ENCODE peak calls at places on chromosome 14, in five cellular contexts. E is foreskin fibroblast, B is PC-3, X is psoas muscle, M is astrocyte of the cerebellum. D is an unnamed sample.

GRCh38 chr14:67820428-67820881 is 876 bp downstream of the RAD51B start:
- DNase-seq in E (peak; percentile 72), B (peak; percentile 13), X (no peak), M (no peak), D (no peak)

GRCh38 chr14:76720382-76720813 is 40.9 kb upstream of the VASH1 start:
- DNase-seq in E (peak; percentile 77), B (no peak), X (peak; percentile 92), M (no peak), D (no peak)

GRCh38 chr14:24398943-24399801 is at the start of gene NYNRIN:
- DNase-seq in E (peak; percentile 66), B (no peak), X (peak; percentile 76), M (no peak), D (no peak)

GRCh38 chr14:65728604-65729003 is 316.1 kb downstream of the FUT8 start:
- DNase-seq in E (no peak), B (no peak), X (no peak), M (no peak), D (no peak)

GRCh38 chr14:68240388-68240787 is 420.8 kb downstream of the RAD51B start:
- DNase-seq in E (no peak), B (no peak), X (no peak), M (no peak), D (no peak)

GRCh38 chr14:95835331-95835730 is 41.3 kb upstream of the TUNAR start:
- DNase-seq in E (no peak), B (no peak), X (no peak), M (no peak), D (no peak)

GRCh38 chr14:74913986-74914573 is 9.0 kb downstream of the RPS6KL1 start:
- DNase-seq in E (peak; percentile 90), B (peak; percentile 74), X (peak; percentile 87), M (peak; percentile 56), D (peak; percentile 83)

GRCh38 chr14:103679351-103679750 is 35.9 kb downstream of the XRCC3 start:
- DNase-seq in E (peak; percentile 46), B (peak; percentile 23), X (peak; percentile 67), M (no peak), D (no peak)

GRCh38 chr14:22084393-22085281 is 411.0 kb upstream of the OR4E1 start:
- DNase-seq in E (peak; percentile 34), B (peak; percentile 81), X (no peak), M (peak; percentile 57), D (no peak)

GRCh38 chr14:104265918-104266642 is 127.7 kb downstream of the KIF26A start:
- DNase-seq in E (no peak), B (no peak), X (no peak), M (no peak), D (peak; percentile 54)

GRCh38 chr14:77868552-77869300 is 68.8 kb downstream of the ADCK1 start:
- DNase-seq in E (no peak), B (no peak), X (peak; percentile 11), M (no peak), D (no peak)

GRCh38 chr14:61479746-61480502 is 158.5 kb downstream of the PRKCH start:
- DNase-seq in E (peak; percentile 55), B (peak; percentile 84), X (no peak), M (no peak), D (no peak)

GRCh38 chr14:104427126-104427851 is 152.3 kb upstream of the C14orf180 start:
- DNase-seq in E (no peak), B (no peak), X (no peak), M (no peak), D (peak; percentile 62)

GRCh38 chr14:19900999-19901398 is 19.4 kb upstream of the OR4K5 start:
- DNase-seq in E (no peak), B (no peak), X (no peak), M (no peak), D (no peak)

GRCh38 chr14:59301354-59301753 is 112.9 kb downstream of the DAAM1 start:
- DNase-seq in E (no peak), B (no peak), X (no peak), M (no peak), D (no peak)

GRCh38 chr14:98229676-98230366 is 1042.2 kb downstream of the BCL11B start:
- DNase-seq in E (no peak), B (no peak), X (no peak), M (no peak), D (no peak)

GRCh38 chr14:69315302-69315701 is 55.3 kb downstream of the GALNT16 start:
- DNase-seq in E (no peak), B (peak; percentile 81), X (no peak), M (no peak), D (no peak)

GRCh38 chr14:24241829-24242443 is 487 bp downstream of the TINF2 start:
- DNase-seq in E (peak; percentile 97), B (peak; percentile 95), X (peak; percentile 97), M (peak; percentile 75), D (peak; percentile 97)

GRCh38 chr14:26395726-26396125 is 202.1 kb downstream of the NOVA1 start:
- DNase-seq in E (no peak), B (no peak), X (no peak), M (no peak), D (no peak)

GRCh38 chr14:81329640-81330385 is 70.3 kb downstream of the STON2 start:
- DNase-seq in E (no peak), B (peak; percentile 29), X (no peak), M (no peak), D (no peak)

GRCh38 chr14:22837059-22837749 is 819 bp downstream of the MMP14 start:
- DNase-seq in E (peak; percentile 57), B (peak; percentile 63), X (peak; percentile 77), M (no peak), D (peak; percentile 84)

GRCh38 chr14:95190346-95190840 is 33.1 kb upstream of the DICER1 start:
- DNase-seq in E (no peak), B (no peak), X (no peak), M (no peak), D (peak; percentile 46)

GRCh38 chr14:104202259-104203070 is 64.1 kb downstream of the KIF26A start:
- DNase-seq in E (no peak), B (no peak), X (no peak), M (no peak), D (no peak)

GRCh38 chr14:78486621-78487020 is 316.4 kb downstream of the NRXN3 start:
- DNase-seq in E (no peak), B (no peak), X (no peak), M (no peak), D (no peak)

GRCh38 chr14:66514206-66514605 is 6.3 kb downstream of the GPHN start:
- DNase-seq in E (peak; percentile 30), B (no peak), X (no peak), M (no peak), D (no peak)

GRCh38 chr14:92486881-92487280 is 26.7 kb upstream of the RIN3 start:
- DNase-seq in E (no peak), B (no peak), X (no peak), M (peak; percentile 68), D (no peak)

GRCh38 chr14:22226381-22226780 is 362.6 kb downstream of the DAD1 start:
- DNase-seq in E (no peak), B (peak; percentile 77), X (no peak), M (no peak), D (no peak)

GRCh38 chr14:102717211-102717610 is 60.0 kb upstream of the TRAF3 start:
- DNase-seq in E (no peak), B (no peak), X (no peak), M (no peak), D (no peak)

GRCh38 chr14:103064978-103065377 is 7.6 kb upstream of the CDC42BPB start:
- DNase-seq in E (no peak), B (no peak), X (peak; percentile 10), M (no peak), D (no peak)

GRCh38 chr14:61608245-61609142 is 86.8 kb upstream of the HIF1A start:
- DNase-seq in E (peak; percentile 77), B (peak; percentile 41), X (no peak), M (no peak), D (no peak)

GRCh38 chr14:70662080-70662479 is 20.4 kb downstream of the TTC9 start:
- DNase-seq in E (no peak), B (peak; percentile 34), X (no peak), M (no peak), D (no peak)

GRCh38 chr14:70662816-70663215 is 21.1 kb downstream of the TTC9 start:
- DNase-seq in E (no peak), B (peak; percentile 23), X (no peak), M (no peak), D (no peak)

GRCh38 chr14:70658899-70659298 is 17.2 kb downstream of the TTC9 start:
- DNase-seq in E (no peak), B (no peak), X (no peak), M (no peak), D (no peak)

GRCh38 chr14:70663707-70664179 is 22.0 kb downstream of the TTC9 start:
- DNase-seq in E (peak; percentile 51), B (no peak), X (no peak), M (no peak), D (no peak)

GRCh38 chr14:70660967-70661871 is 19.5 kb downstream of the TTC9 start:
- DNase-seq in E (no peak), B (no peak), X (no peak), M (no peak), D (no peak)
- TF ChIP-seq CTCF in E (no peak), B (no peak), X (no peak), M (no peak), D (no peak)

DNA sequence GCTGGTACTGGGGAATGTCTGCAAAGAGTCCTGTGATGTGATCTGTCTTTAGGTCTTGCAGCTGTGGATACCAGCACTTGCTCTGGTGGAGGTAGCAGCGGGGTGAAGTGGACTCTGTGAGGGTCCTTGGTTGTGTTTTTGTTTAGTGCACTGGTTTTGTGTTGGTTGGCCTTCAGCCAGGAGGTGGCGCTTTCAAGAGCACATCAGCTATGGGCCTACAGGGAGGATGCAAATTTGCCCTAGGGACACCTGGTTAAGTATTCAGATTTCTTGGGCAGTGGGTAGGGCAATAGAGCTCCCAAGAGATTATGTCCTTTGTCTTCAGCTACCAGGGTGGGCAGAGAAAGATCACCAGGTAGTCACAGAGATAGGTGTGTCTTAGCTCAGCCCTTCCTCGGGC is 63.8 kb downstream of the PTGER2 start:
- DNase-seq in E (no peak), B (no peak), X (no peak), M (no peak), D (no peak)
- TF ChIP-seq CTCF in E (no peak), B (no peak), X (no peak), M (no peak), D (no peak)

GRCh38 chr14:50830932-50831703 is at the start of gene NIN:
- DNase-seq in E (peak; percentile 95), B (peak; percentile 92), X (peak; percentile 89), M (no peak), D (peak; percentile 77)
- TF ChIP-seq CTCF in E (no peak), B (no peak), X (no peak), M (no peak), D (no peak)

DNA sequence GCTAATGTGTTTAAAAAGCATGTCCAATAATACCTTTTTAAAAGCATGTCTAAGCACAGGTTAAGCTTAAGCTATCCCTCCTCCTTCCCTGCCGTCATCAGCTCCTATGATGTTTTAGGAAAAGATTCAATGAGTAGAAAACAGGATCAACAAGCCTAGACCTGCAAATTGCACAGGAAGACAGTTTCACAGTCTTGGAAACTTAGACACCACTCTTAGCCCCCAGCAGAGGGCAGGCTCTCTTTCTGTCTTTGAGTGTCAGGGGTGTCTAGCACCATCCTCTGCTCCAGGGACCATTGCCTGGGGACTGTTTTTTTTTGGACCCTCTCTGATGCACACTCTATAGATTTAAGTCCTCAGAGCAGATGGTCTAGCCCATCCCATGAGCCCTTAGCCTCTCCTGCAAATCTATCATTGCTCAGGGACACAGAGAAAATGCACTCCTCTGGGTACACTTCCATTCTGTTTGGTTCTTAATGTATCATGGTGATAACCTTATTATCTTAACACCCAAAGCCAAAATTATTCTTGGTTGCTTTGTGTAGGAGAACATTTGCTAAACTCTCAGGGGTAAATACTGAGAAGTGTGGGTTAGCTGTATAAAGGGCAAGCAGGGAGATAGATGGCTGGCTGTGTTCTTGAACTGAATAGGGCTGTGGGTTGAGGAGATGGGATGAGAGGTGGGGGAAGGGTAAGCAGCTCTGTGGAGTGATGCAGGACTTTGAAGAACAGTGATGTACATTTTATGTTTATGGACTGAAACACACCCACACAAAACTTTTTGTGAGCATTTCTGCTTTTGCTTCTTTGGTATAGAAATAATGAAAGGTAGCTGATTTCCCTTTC is 259.9 kb upstream of the DDHD1 start:
- DNase-seq in E (peak; percentile 45), B (peak; percentile 45), X (no peak), M (no peak), D (no peak)
- TF ChIP-seq CTCF in E (peak; percentile 44), B (peak; percentile 77), X (no peak), M (peak; percentile 48), D (no peak)